ENCODE peak calls at places on chromosomes 11 and 22, in six cellular contexts. One of them, this sample, is unnamed.

GRCh38 chr11:86355256-86355655 is 19.4 kb upstream of the CCDC81 start:
- DNase-seq in right lobe of liver: no peak
- DNase-seq in SJCRH30: no peak
- DNase-seq in neuronal stem cell: no peak
- DNase-seq in SK-N-SH: no peak
- DNase-seq in PC-9: no peak
- DNase-seq in this sample: no peak

GRCh38 chr22:48713266-48714205 is 1114.1 kb downstream of the BRD1 start:
- DNase-seq in right lobe of liver: no peak
- DNase-seq in SJCRH30: no peak
- DNase-seq in neuronal stem cell: no peak
- DNase-seq in SK-N-SH: no peak
- DNase-seq in PC-9: no peak
- DNase-seq in this sample: no peak

GRCh38 chr11:64583296-64584262 is 7.4 kb upstream of the SLC22A12 start:
- DNase-seq in right lobe of liver: peak
- DNase-seq in SJCRH30: no peak
- DNase-seq in neuronal stem cell: no peak
- DNase-seq in SK-N-SH: no peak
- DNase-seq in PC-9: peak
- DNase-seq in this sample: no peak

GRCh38 chr11:118870396-118871343 is 13.0 kb upstream of the CXCR5 start:
- DNase-seq in right lobe of liver: peak
- DNase-seq in SJCRH30: peak
- DNase-seq in neuronal stem cell: no peak
- DNase-seq in SK-N-SH: peak
- DNase-seq in PC-9: peak
- DNase-seq in this sample: peak

GRCh38 chr22:20271114-20271994 is 3.2 kb upstream of the RTN4R start:
- DNase-seq in right lobe of liver: no peak
- DNase-seq in SJCRH30: no peak
- DNase-seq in neuronal stem cell: no peak
- DNase-seq in SK-N-SH: no peak
- DNase-seq in PC-9: no peak
- DNase-seq in this sample: no peak

GRCh38 chr22:25741692-25742626 is at the start of gene MYO18B:
- DNase-seq in right lobe of liver: no peak
- DNase-seq in SJCRH30: peak
- DNase-seq in neuronal stem cell: no peak
- DNase-seq in SK-N-SH: no peak
- DNase-seq in PC-9: no peak
- DNase-seq in this sample: no peak

GRCh38 chr11:3155691-3156258 is 9.3 kb downstream of the OSBPL5 start:
- DNase-seq in right lobe of liver: no peak
- DNase-seq in SJCRH30: no peak
- DNase-seq in neuronal stem cell: no peak
- DNase-seq in SK-N-SH: peak
- DNase-seq in PC-9: no peak
- DNase-seq in this sample: no peak

GRCh38 chr11:126366064-126366822 is 10.8 kb downstream of the ST3GAL4 start:
- DNase-seq in right lobe of liver: no peak
- DNase-seq in SJCRH30: no peak
- DNase-seq in neuronal stem cell: no peak
- DNase-seq in SK-N-SH: no peak
- DNase-seq in PC-9: peak
- DNase-seq in this sample: no peak

GRCh38 chr11:14644396-14645246 is 1.0 kb downstream of the PDE3B start:
- DNase-seq in right lobe of liver: peak
- DNase-seq in SJCRH30: peak
- DNase-seq in neuronal stem cell: peak
- DNase-seq in SK-N-SH: peak
- DNase-seq in PC-9: no peak
- DNase-seq in this sample: peak

GRCh38 chr11:67484847-67485311 is 2.1 kb downstream of the AIP start:
- DNase-seq in right lobe of liver: no peak
- DNase-seq in SJCRH30: no peak
- DNase-seq in neuronal stem cell: no peak
- DNase-seq in SK-N-SH: no peak
- DNase-seq in PC-9: peak
- DNase-seq in this sample: no peak

GRCh38 chr11:66541892-66542291 is 4.0 kb downstream of the ZDHHC24 start:
- DNase-seq in right lobe of liver: no peak
- DNase-seq in SJCRH30: no peak
- DNase-seq in neuronal stem cell: no peak
- DNase-seq in SK-N-SH: no peak
- DNase-seq in PC-9: no peak
- DNase-seq in this sample: no peak

GRCh38 chr11:102761646-102762238 is 18.7 kb downstream of the MMP10 start:
- DNase-seq in right lobe of liver: no peak
- DNase-seq in SJCRH30: no peak
- DNase-seq in neuronal stem cell: peak
- DNase-seq in SK-N-SH: no peak
- DNase-seq in PC-9: peak
- DNase-seq in this sample: no peak

DNA sequence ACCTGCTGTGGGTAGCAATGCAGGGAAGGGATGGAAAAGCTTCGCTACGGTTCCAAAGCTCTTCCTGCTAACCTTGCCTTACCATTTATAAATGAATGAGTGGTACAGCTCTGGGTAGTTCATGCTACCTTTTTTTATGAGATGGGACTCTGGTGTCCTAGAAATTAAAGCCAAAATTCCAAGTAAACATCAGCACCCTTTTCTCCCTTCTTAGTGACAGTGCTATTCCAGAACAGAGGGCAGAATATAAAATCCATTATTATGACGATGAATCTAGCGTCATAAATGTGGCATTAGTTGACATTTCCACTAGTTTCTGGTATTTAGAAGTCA is 447 bp upstream of the SVIP start:
- DNase-seq in right lobe of liver: no peak
- DNase-seq in SJCRH30: no peak
- DNase-seq in neuronal stem cell: no peak
- DNase-seq in SK-N-SH: no peak
- DNase-seq in PC-9: no peak
- DNase-seq in this sample: no peak
- H3K27ac ChIP-seq in right lobe of liver: no peak
- H3K27ac ChIP-seq in SJCRH30: no peak
- H3K27ac ChIP-seq in neuronal stem cell: no peak
- H3K27ac ChIP-seq in SK-N-SH: no peak
- H3K27ac ChIP-seq in PC-9: no peak
- H3K27ac ChIP-seq in this sample: peak

DNA sequence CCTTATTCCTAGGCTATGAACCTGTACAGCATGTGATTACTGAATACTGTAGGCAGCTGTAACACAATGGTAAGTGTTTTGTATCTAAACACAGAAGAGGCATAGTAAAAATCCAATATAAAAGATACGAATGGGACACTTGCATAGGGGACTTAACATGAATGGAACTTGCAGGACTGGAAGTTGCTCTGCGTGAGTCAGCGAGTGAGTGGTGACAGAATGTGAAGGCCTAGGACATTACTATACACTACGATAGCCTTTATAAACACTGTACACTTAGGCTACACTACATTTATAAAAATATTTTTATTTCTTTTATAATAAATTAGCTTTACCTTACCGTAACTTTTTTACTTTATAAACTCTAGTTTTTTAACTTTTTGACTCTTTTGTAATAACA is 81.1 kb downstream of the PGR start:
- DNase-seq in right lobe of liver: no peak
- DNase-seq in SJCRH30: no peak
- DNase-seq in neuronal stem cell: no peak
- DNase-seq in SK-N-SH: no peak
- DNase-seq in PC-9: no peak
- DNase-seq in this sample: no peak
- H3K27ac ChIP-seq in right lobe of liver: no peak
- H3K27ac ChIP-seq in SJCRH30: no peak
- H3K27ac ChIP-seq in neuronal stem cell: no peak
- H3K27ac ChIP-seq in SK-N-SH: no peak
- H3K27ac ChIP-seq in PC-9: no peak
- H3K27ac ChIP-seq in this sample: no peak

GRCh38 chr11:110763249-110764011 is 51.2 kb upstream of the ARHGAP20 start:
- DNase-seq in right lobe of liver: peak
- DNase-seq in SJCRH30: no peak
- DNase-seq in neuronal stem cell: no peak
- DNase-seq in SK-N-SH: no peak
- DNase-seq in PC-9: no peak
- DNase-seq in this sample: no peak
- H3K27ac ChIP-seq in right lobe of liver: peak
- H3K27ac ChIP-seq in SJCRH30: no peak
- H3K27ac ChIP-seq in neuronal stem cell: no peak
- H3K27ac ChIP-seq in SK-N-SH: no peak
- H3K27ac ChIP-seq in PC-9: no peak
- H3K27ac ChIP-seq in this sample: no peak

GRCh38 chr11:39786281-39786680 is 1673.2 kb downstream of the LRRC4C start:
- DNase-seq in right lobe of liver: no peak
- DNase-seq in SJCRH30: no peak
- DNase-seq in neuronal stem cell: no peak
- DNase-seq in SK-N-SH: no peak
- DNase-seq in PC-9: no peak
- DNase-seq in this sample: no peak
- H3K27ac ChIP-seq in right lobe of liver: no peak
- H3K27ac ChIP-seq in SJCRH30: no peak
- H3K27ac ChIP-seq in neuronal stem cell: no peak
- H3K27ac ChIP-seq in SK-N-SH: no peak
- H3K27ac ChIP-seq in PC-9: no peak
- H3K27ac ChIP-seq in this sample: no peak

GRCh38 chr22:21818487-21819182 is 48.8 kb downstream of the MAPK1 start:
- DNase-seq in right lobe of liver: no peak
- DNase-seq in SJCRH30: no peak
- DNase-seq in neuronal stem cell: no peak
- DNase-seq in SK-N-SH: no peak
- DNase-seq in PC-9: no peak
- DNase-seq in this sample: no peak
- H3K27ac ChIP-seq in right lobe of liver: no peak
- H3K27ac ChIP-seq in SJCRH30: no peak
- H3K27ac ChIP-seq in neuronal stem cell: no peak
- H3K27ac ChIP-seq in SK-N-SH: peak
- H3K27ac ChIP-seq in PC-9: no peak
- H3K27ac ChIP-seq in this sample: no peak

GRCh38 chr11:5592615-5593014 is 3.8 kb upstream of the TRIM6 start:
- DNase-seq in right lobe of liver: no peak
- DNase-seq in SJCRH30: no peak
- DNase-seq in neuronal stem cell: no peak
- DNase-seq in SK-N-SH: no peak
- DNase-seq in PC-9: no peak
- DNase-seq in this sample: no peak

GRCh38 chr11:5600374-5600851 is 4.0 kb downstream of the TRIM6 start:
- DNase-seq in right lobe of liver: peak
- DNase-seq in SJCRH30: peak
- DNase-seq in neuronal stem cell: peak
- DNase-seq in SK-N-SH: peak
- DNase-seq in PC-9: no peak
- DNase-seq in this sample: no peak

GRCh38 chr11:5597953-5598352 is 1.5 kb downstream of the TRIM6 start:
- DNase-seq in right lobe of liver: no peak
- DNase-seq in SJCRH30: no peak
- DNase-seq in neuronal stem cell: no peak
- DNase-seq in SK-N-SH: no peak
- DNase-seq in PC-9: no peak
- DNase-seq in this sample: no peak

GRCh38 chr11:5593146-5593545 is 3.3 kb upstream of the TRIM6 start:
- DNase-seq in right lobe of liver: no peak
- DNase-seq in SJCRH30: no peak
- DNase-seq in neuronal stem cell: no peak
- DNase-seq in SK-N-SH: no peak
- DNase-seq in PC-9: no peak
- DNase-seq in this sample: no peak

DNA sequence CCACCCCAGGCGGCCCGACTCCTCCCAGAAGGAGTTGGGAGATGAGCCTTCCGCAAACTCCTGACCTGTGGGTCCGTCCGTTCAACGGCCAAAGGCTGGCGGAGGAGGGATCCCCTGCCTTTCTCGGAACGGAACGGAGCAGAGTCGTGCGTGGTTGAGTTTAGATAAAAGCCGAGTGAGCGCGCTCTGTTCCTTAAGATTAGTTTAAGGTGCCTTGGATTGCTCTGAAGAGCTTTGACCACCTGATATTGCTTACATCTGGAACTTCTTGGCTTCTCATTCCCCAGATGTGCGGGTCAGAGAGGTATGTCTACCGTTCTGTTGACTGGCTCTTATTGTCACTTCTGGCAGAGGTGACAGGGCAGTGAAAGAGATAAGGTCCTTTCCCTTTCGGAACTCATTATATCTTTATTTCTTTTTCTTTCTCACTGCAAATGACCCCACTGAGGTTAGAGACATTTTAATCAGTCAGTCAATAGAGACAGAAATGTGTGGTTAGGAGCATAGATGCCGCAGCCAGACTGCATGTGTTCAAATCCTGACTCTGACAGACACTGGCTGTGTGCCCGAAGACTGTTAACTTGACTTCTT is at the start of gene TRIM6:
- DNase-seq in right lobe of liver: peak
- DNase-seq in SJCRH30: no peak
- DNase-seq in neuronal stem cell: peak
- DNase-seq in SK-N-SH: no peak
- DNase-seq in PC-9: peak
- DNase-seq in this sample: no peak
- H3K27ac ChIP-seq in right lobe of liver: no peak
- H3K27ac ChIP-seq in SJCRH30: no peak
- H3K27ac ChIP-seq in neuronal stem cell: no peak
- H3K27ac ChIP-seq in SK-N-SH: no peak
- H3K27ac ChIP-seq in PC-9: peak
- H3K27ac ChIP-seq in this sample: no peak